ENCODE peak calls at places on chromosomes 2 and 18, in nine cellular contexts. One of them, this sample, is unnamed.

GRCh38 chr18:49560277-49561126 is 1.4 kb upstream of the LIPG start:
- DNase-seq in aorta: no peak
- DNase-seq in neuronal stem cell: no peak
- DNase-seq in GM23248: peak; percentile 34
- DNase-seq in K562: no peak
- DNase-seq in hepatocyte: peak; percentile 64
- DNase-seq in fibroblast of lung: no peak
- DNase-seq in CD8-positive, alpha-beta memory T cell: no peak
- DNase-seq in thyroid gland: peak; percentile 93
- DNase-seq in this sample: peak; percentile 26

GRCh38 chr2:17878222-17879136 is at the start of gene KCNS3:
- DNase-seq in aorta: peak; percentile 81
- DNase-seq in GM23248: peak; percentile 78
- DNase-seq in neuronal stem cell: peak; percentile 50
- DNase-seq in thyroid gland: peak; percentile 55
- DNase-seq in fibroblast of lung: no peak
- DNase-seq in CD8-positive, alpha-beta memory T cell: no peak
- DNase-seq in hepatocyte: peak; percentile 68
- DNase-seq in K562: peak; percentile 94
- DNase-seq in this sample: peak; percentile 68

GRCh38 chr2:810397-810796 is 133.2 kb upstream of the TMEM18 start:
- DNase-seq in thyroid gland: no peak
- DNase-seq in neuronal stem cell: no peak
- DNase-seq in fibroblast of lung: no peak
- DNase-seq in K562: no peak
- DNase-seq in GM23248: no peak
- DNase-seq in hepatocyte: peak; percentile 42
- DNase-seq in aorta: no peak
- DNase-seq in CD8-positive, alpha-beta memory T cell: no peak
- DNase-seq in this sample: no peak

GRCh38 chr2:85852979-85853498 is 35.8 kb downstream of the ST3GAL5 start:
- DNase-seq in aorta: no peak
- DNase-seq in CD8-positive, alpha-beta memory T cell: peak; percentile 75
- DNase-seq in thyroid gland: peak; percentile 27
- DNase-seq in K562: no peak
- DNase-seq in GM23248: peak; percentile 76
- DNase-seq in fibroblast of lung: no peak
- DNase-seq in hepatocyte: no peak
- DNase-seq in neuronal stem cell: no peak
- DNase-seq in this sample: no peak

GRCh38 chr18:13570216-13570615 is 156.1 kb downstream of the FAM210A start:
- DNase-seq in K562: no peak
- DNase-seq in fibroblast of lung: no peak
- DNase-seq in aorta: no peak
- DNase-seq in hepatocyte: no peak
- DNase-seq in CD8-positive, alpha-beta memory T cell: no peak
- DNase-seq in neuronal stem cell: no peak
- DNase-seq in GM23248: no peak
- DNase-seq in thyroid gland: peak; percentile 51
- DNase-seq in this sample: no peak

GRCh38 chr18:13018379-13018778 is 27.2 kb downstream of the CEP192 start:
- DNase-seq in K562: no peak
- DNase-seq in neuronal stem cell: no peak
- DNase-seq in CD8-positive, alpha-beta memory T cell: no peak
- DNase-seq in thyroid gland: no peak
- DNase-seq in hepatocyte: no peak
- DNase-seq in GM23248: no peak
- DNase-seq in aorta: no peak
- DNase-seq in fibroblast of lung: no peak
- DNase-seq in this sample: no peak

GRCh38 chr18:63562284-63562683 is 20.1 kb downstream of the SERPINB12 start:
- DNase-seq in aorta: no peak
- DNase-seq in fibroblast of lung: no peak
- DNase-seq in neuronal stem cell: no peak
- DNase-seq in hepatocyte: no peak
- DNase-seq in thyroid gland: no peak
- DNase-seq in CD8-positive, alpha-beta memory T cell: no peak
- DNase-seq in GM23248: no peak
- DNase-seq in K562: no peak
- DNase-seq in this sample: no peak

GRCh38 chr18:23967321-23968089 is 47.0 kb upstream of the TTC39C start:
- DNase-seq in hepatocyte: no peak
- DNase-seq in GM23248: no peak
- DNase-seq in aorta: no peak
- DNase-seq in neuronal stem cell: no peak
- DNase-seq in K562: no peak
- DNase-seq in thyroid gland: no peak
- DNase-seq in fibroblast of lung: no peak
- DNase-seq in CD8-positive, alpha-beta memory T cell: peak; percentile 13
- DNase-seq in this sample: no peak

GRCh38 chr18:29616885-29617284 is 1425.7 kb downstream of the DSC3 start:
- DNase-seq in fibroblast of lung: no peak
- DNase-seq in K562: no peak
- DNase-seq in aorta: no peak
- DNase-seq in hepatocyte: no peak
- DNase-seq in GM23248: no peak
- DNase-seq in thyroid gland: no peak
- DNase-seq in neuronal stem cell: no peak
- DNase-seq in CD8-positive, alpha-beta memory T cell: no peak
- DNase-seq in this sample: no peak

GRCh38 chr2:182918961-182919360 is 52.5 kb upstream of the FRZB start:
- DNase-seq in neuronal stem cell: no peak
- DNase-seq in K562: no peak
- DNase-seq in CD8-positive, alpha-beta memory T cell: no peak
- DNase-seq in fibroblast of lung: no peak
- DNase-seq in hepatocyte: no peak
- DNase-seq in GM23248: no peak
- DNase-seq in aorta: no peak
- DNase-seq in thyroid gland: no peak
- DNase-seq in this sample: no peak

GRCh38 chr2:238081150-238081549 is 19.0 kb upstream of the ESPNL start:
- DNase-seq in thyroid gland: no peak
- DNase-seq in CD8-positive, alpha-beta memory T cell: no peak
- DNase-seq in hepatocyte: no peak
- DNase-seq in K562: no peak
- DNase-seq in aorta: no peak
- DNase-seq in fibroblast of lung: no peak
- DNase-seq in GM23248: no peak
- DNase-seq in neuronal stem cell: no peak
- DNase-seq in this sample: no peak

GRCh38 chr2:222677981-222678380 is 6.5 kb downstream of the MOGAT1 start:
- DNase-seq in fibroblast of lung: no peak
- DNase-seq in K562: no peak
- DNase-seq in thyroid gland: no peak
- DNase-seq in aorta: no peak
- DNase-seq in CD8-positive, alpha-beta memory T cell: no peak
- DNase-seq in GM23248: no peak
- DNase-seq in hepatocyte: no peak
- DNase-seq in neuronal stem cell: no peak
- DNase-seq in this sample: peak; percentile 49

GRCh38 chr2:222805591-222806304 is 55.1 kb upstream of the ACSL3 start:
- DNase-seq in fibroblast of lung: peak; percentile 56
- DNase-seq in GM23248: no peak
- DNase-seq in hepatocyte: no peak
- DNase-seq in K562: no peak
- DNase-seq in aorta: no peak
- DNase-seq in CD8-positive, alpha-beta memory T cell: no peak
- DNase-seq in thyroid gland: no peak
- DNase-seq in neuronal stem cell: no peak
- DNase-seq in this sample: no peak

GRCh38 chr2:169372561-169372960 is 10.2 kb upstream of the LRP2 start:
- DNase-seq in K562: no peak
- DNase-seq in fibroblast of lung: no peak
- DNase-seq in neuronal stem cell: no peak
- DNase-seq in aorta: no peak
- DNase-seq in thyroid gland: no peak
- DNase-seq in GM23248: no peak
- DNase-seq in CD8-positive, alpha-beta memory T cell: no peak
- DNase-seq in hepatocyte: no peak
- DNase-seq in this sample: no peak

GRCh38 chr18:12474876-12475275 is 67.1 kb downstream of the PRELID3A start:
- DNase-seq in CD8-positive, alpha-beta memory T cell: no peak
- DNase-seq in thyroid gland: no peak
- DNase-seq in hepatocyte: no peak
- DNase-seq in K562: no peak
- DNase-seq in neuronal stem cell: no peak
- DNase-seq in GM23248: peak; percentile 31
- DNase-seq in aorta: no peak
- DNase-seq in fibroblast of lung: no peak
- DNase-seq in this sample: no peak

GRCh38 chr2:78127428-78127827 is 605.3 kb upstream of the LRRTM4 start:
- DNase-seq in hepatocyte: no peak
- DNase-seq in CD8-positive, alpha-beta memory T cell: no peak
- DNase-seq in neuronal stem cell: no peak
- DNase-seq in thyroid gland: no peak
- DNase-seq in K562: no peak
- DNase-seq in GM23248: no peak
- DNase-seq in fibroblast of lung: no peak
- DNase-seq in aorta: no peak
- DNase-seq in this sample: peak; percentile 35

GRCh38 chr18:70354771-70355170 is 65.9 kb downstream of the SOCS6 start:
- DNase-seq in CD8-positive, alpha-beta memory T cell: no peak
- DNase-seq in K562: no peak
- DNase-seq in aorta: no peak
- DNase-seq in GM23248: no peak
- DNase-seq in fibroblast of lung: no peak
- DNase-seq in hepatocyte: no peak
- DNase-seq in thyroid gland: no peak
- DNase-seq in neuronal stem cell: no peak
- DNase-seq in this sample: no peak

GRCh38 chr2:1772868-1773267 is 28.6 kb upstream of the PXDN start:
- DNase-seq in thyroid gland: no peak
- DNase-seq in K562: no peak
- DNase-seq in neuronal stem cell: no peak
- DNase-seq in GM23248: no peak
- DNase-seq in aorta: no peak
- DNase-seq in hepatocyte: no peak
- DNase-seq in fibroblast of lung: no peak
- DNase-seq in CD8-positive, alpha-beta memory T cell: no peak
- DNase-seq in this sample: no peak

GRCh38 chr2:215622836-215623235 is 187.0 kb upstream of the FN1 start:
- DNase-seq in hepatocyte: no peak
- DNase-seq in CD8-positive, alpha-beta memory T cell: no peak
- DNase-seq in aorta: no peak
- DNase-seq in neuronal stem cell: no peak
- DNase-seq in fibroblast of lung: peak; percentile 51
- DNase-seq in K562: no peak
- DNase-seq in thyroid gland: no peak
- DNase-seq in GM23248: no peak
- DNase-seq in this sample: no peak
- H3K4me1 ChIP-seq in hepatocyte: peaks cover 35% of the 10 kb centered on the region
- H3K4me1 ChIP-seq in CD8-positive, alpha-beta memory T cell: no peaks in the 10 kb centered on the region
- H3K4me1 ChIP-seq in aorta: peaks cover 12% of the 10 kb centered on the region
- H3K4me1 ChIP-seq in neuronal stem cell: peaks cover 8% of the 10 kb centered on the region
- H3K4me1 ChIP-seq in fibroblast of lung: peaks cover 10% of the 10 kb centered on the region
- H3K4me1 ChIP-seq in K562: peaks cover 21% of the 10 kb centered on the region
- H3K4me1 ChIP-seq in thyroid gland: no peaks in the 10 kb centered on the region
- H3K4me1 ChIP-seq in GM23248: peaks cover 34% of the 10 kb centered on the region
- H3K4me1 ChIP-seq in this sample: peaks cover 48% of the 10 kb centered on the region

GRCh38 chr2:241317391-241317790 is 1.7 kb downstream of the SEPTIN2 start:
- DNase-seq in neuronal stem cell: no peak
- DNase-seq in hepatocyte: no peak
- DNase-seq in aorta: no peak
- DNase-seq in GM23248: peak; percentile 40
- DNase-seq in thyroid gland: no peak
- DNase-seq in K562: no peak
- DNase-seq in CD8-positive, alpha-beta memory T cell: no peak
- DNase-seq in fibroblast of lung: no peak
- DNase-seq in this sample: no peak
- H3K4me1 ChIP-seq in neuronal stem cell: peaks cover 16% of the 10 kb centered on the region
- H3K4me1 ChIP-seq in hepatocyte: peaks cover 51% of the 10 kb centered on the region
- H3K4me1 ChIP-seq in aorta: no peaks in the 10 kb centered on the region
- H3K4me1 ChIP-seq in GM23248: peaks cover 59% of the 10 kb centered on the region
- H3K4me1 ChIP-seq in thyroid gland: peaks cover 64% of the 10 kb centered on the region
- H3K4me1 ChIP-seq in K562: peaks cover 34% of the 10 kb centered on the region
- H3K4me1 ChIP-seq in CD8-positive, alpha-beta memory T cell: peaks cover 61% of the 10 kb centered on the region
- H3K4me1 ChIP-seq in fibroblast of lung: peaks cover 3% of the 10 kb centered on the region
- H3K4me1 ChIP-seq in this sample: peaks cover 49% of the 10 kb centered on the region

DNA sequence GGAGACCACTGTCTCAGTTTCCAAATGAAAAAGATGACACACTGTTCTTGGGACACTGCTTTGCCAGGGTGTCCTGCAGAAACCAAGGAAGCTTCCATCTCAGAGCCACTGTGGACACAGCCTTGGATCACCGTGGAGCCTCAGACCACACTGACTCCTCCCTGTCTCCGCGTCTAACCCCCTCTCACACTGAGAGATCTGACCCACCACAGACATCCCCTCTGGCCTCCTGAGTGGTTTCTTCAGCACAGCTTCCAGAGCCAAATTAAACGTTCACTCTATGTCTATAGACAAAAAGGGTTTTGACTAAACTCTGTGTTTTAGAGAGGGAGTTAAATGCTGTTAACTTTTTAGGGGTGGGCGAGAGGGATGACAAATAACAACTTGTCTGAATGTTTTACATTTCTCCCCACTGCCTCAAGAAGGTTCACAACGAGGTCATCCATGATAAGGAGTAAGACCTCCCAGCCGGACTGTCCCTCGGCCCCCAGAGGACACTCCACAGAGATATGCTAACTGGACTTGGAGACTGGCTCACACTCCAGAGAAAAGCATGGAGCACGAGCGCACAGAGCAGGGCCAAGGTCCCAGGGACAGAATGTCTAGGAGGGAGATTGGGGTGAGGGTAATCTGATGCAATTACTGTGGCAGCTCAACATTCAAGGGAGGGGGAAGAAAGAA is 113.4 kb upstream of the PKDCC start:
- DNase-seq in GM23248: peak; percentile 73
- DNase-seq in fibroblast of lung: peak; percentile 84
- DNase-seq in K562: no peak
- DNase-seq in neuronal stem cell: no peak
- DNase-seq in CD8-positive, alpha-beta memory T cell: no peak
- DNase-seq in aorta: no peak
- DNase-seq in thyroid gland: no peak
- DNase-seq in hepatocyte: peak; percentile 38
- DNase-seq in this sample: no peak
- H3K4me1 ChIP-seq in GM23248: peaks cover 47% of the 10 kb centered on the region
- H3K4me1 ChIP-seq in fibroblast of lung: peaks cover 29% of the 10 kb centered on the region
- H3K4me1 ChIP-seq in K562: peaks cover 20% of the 10 kb centered on the region
- H3K4me1 ChIP-seq in neuronal stem cell: peaks cover 35% of the 10 kb centered on the region
- H3K4me1 ChIP-seq in CD8-positive, alpha-beta memory T cell: no peaks in the 10 kb centered on the region
- H3K4me1 ChIP-seq in aorta: peaks cover 8% of the 10 kb centered on the region
- H3K4me1 ChIP-seq in thyroid gland: peaks cover 19% of the 10 kb centered on the region
- H3K4me1 ChIP-seq in hepatocyte: peaks cover 50% of the 10 kb centered on the region
- H3K4me1 ChIP-seq in this sample: peaks cover 66% of the 10 kb centered on the region

DNA sequence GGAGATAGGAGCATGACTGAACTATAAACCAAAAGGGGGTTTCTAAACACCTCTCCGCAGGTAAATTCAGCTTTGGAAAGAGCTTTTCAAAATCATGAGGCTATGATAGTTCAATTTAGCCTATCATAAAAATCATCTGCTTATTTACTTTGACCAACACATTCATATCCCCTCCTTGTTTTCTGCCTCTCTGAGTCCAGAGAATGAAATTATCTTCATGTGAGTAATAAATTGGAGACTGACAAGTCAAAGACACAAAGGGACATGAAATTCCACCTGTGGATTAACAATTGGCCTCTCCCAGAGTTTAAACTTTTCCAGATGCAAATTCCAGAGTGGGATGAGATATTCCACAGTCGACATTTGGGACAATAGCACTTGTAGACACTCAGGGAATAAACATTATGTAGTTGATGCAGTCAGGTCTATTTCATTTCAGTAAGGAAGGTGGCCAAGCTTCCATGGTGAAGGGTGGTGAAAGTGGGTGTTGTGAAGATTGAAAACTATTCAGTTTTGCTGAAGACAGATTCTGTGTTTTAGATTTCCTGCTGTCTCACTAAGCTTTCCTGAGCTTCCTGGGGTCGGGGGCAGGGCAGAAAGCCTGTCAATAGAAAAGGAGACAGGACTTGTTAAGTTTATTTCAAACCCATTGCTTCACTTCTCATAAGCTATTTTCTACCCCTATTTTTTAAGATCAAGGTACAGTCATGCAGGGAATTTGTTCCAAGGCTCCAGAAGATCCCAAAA is 84.6 kb downstream of the CDC42EP3 start:
- DNase-seq in CD8-positive, alpha-beta memory T cell: no peak
- DNase-seq in hepatocyte: no peak
- DNase-seq in thyroid gland: no peak
- DNase-seq in K562: no peak
- DNase-seq in GM23248: peak; percentile 22
- DNase-seq in fibroblast of lung: no peak
- DNase-seq in neuronal stem cell: no peak
- DNase-seq in aorta: no peak
- DNase-seq in this sample: peak; percentile 45
- H3K4me1 ChIP-seq in CD8-positive, alpha-beta memory T cell: peaks cover 79% of the 10 kb centered on the region
- H3K4me1 ChIP-seq in hepatocyte: peaks cover 66% of the 10 kb centered on the region
- H3K4me1 ChIP-seq in thyroid gland: peaks cover 9% of the 10 kb centered on the region
- H3K4me1 ChIP-seq in K562: peaks cover 31% of the 10 kb centered on the region
- H3K4me1 ChIP-seq in GM23248: peaks cover 93% of the 10 kb centered on the region
- H3K4me1 ChIP-seq in fibroblast of lung: peaks cover 44% of the 10 kb centered on the region
- H3K4me1 ChIP-seq in neuronal stem cell: peaks cover 6% of the 10 kb centered on the region
- H3K4me1 ChIP-seq in aorta: peaks cover 14% of the 10 kb centered on the region
- H3K4me1 ChIP-seq in this sample: peaks cover 55% of the 10 kb centered on the region